ENCODE peak calls at places on chromosome 21, in four cellular contexts. X, W, P and O are unnamed samples.
A peak's percentile ranks its signal among the peaks of the same experiment; 100 is the strongest.

GRCh38 chr21:42248783-42249597 is 30.1 kb downstream of the ABCG1 start:
- DNase-seq in W (no peak), P (no peak), X (no peak), O (no peak)

GRCh38 chr21:44568667-44569556 is 4.6 kb upstream of the KRTAP10-4 start:
- DNase-seq in P (no peak), W (no peak), X (no peak), O (no peak)

GRCh38 chr21:38567577-38568360 is 69.5 kb upstream of the ERG start:
- DNase-seq in X (peak; percentile 31), P (no peak), W (no peak), O (no peak)

GRCh38 chr21:39125752-39126485 is 57.3 kb downstream of the PSMG1 start:
- DNase-seq in X (peak; percentile 88), P (peak; percentile 67), W (no peak), O (peak; percentile 58)

GRCh38 chr21:22225299-22225698 is 1227.1 kb downstream of the NCAM2 start:
- DNase-seq in X (no peak), W (no peak), P (no peak), O (no peak)

GRCh38 chr21:42353623-42354022 is 2.8 kb upstream of the TFF2 start:
- DNase-seq in W (no peak), P (no peak), X (no peak), O (no peak)

GRCh38 chr21:33011462-33011861 is 14.3 kb upstream of the OLIG2 start:
- DNase-seq in W (no peak), P (no peak), X (peak; percentile 90), O (no peak)

GRCh38 chr21:42101246-42101645 is 30.1 kb downstream of the UMODL1 start:
- DNase-seq in P (no peak), W (no peak), X (no peak), O (no peak)

GRCh38 chr21:28066051-28066450 is 926.6 kb downstream of the LTN1 start:
- DNase-seq in X (peak; percentile 28), P (no peak), W (no peak), O (no peak)

GRCh38 chr21:38299651-38300050 is 42.9 kb downstream of the KCNJ15 start:
- DNase-seq in X (no peak), P (no peak), W (no peak), O (no peak)